ENCODE peak calls at places on chromosomes 11 and 22, in nine cellular contexts. One of them, this sample, is unnamed.
A peak's percentile ranks its signal among the peaks of the same experiment; 100 is the strongest.

GRCh38 chr11:119189393-119189792 is 4.1 kb downstream of the NHERF4 start:
- DNase-seq in gastrocnemius medialis: no peak
- DNase-seq in heart left ventricle: no peak
- DNase-seq in A549: no peak
- DNase-seq in stomach: no peak
- DNase-seq in sigmoid colon: no peak
- DNase-seq in tibial nerve: no peak
- DNase-seq in lower leg skin: no peak
- DNase-seq in adrenal gland: no peak
- DNase-seq in this sample: no peak

GRCh38 chr11:69010964-69011623 is 2.0 kb downstream of the MRGPRF start:
- DNase-seq in gastrocnemius medialis: peak; percentile 37
- DNase-seq in heart left ventricle: peak; percentile 77
- DNase-seq in A549: peak; percentile 31
- DNase-seq in stomach: peak; percentile 81
- DNase-seq in sigmoid colon: peak; percentile 97
- DNase-seq in tibial nerve: peak; percentile 72
- DNase-seq in lower leg skin: peak; percentile 61
- DNase-seq in adrenal gland: peak; percentile 52
- DNase-seq in this sample: peak; percentile 82

GRCh38 chr22:19800761-19801244 is 40.2 kb downstream of the TBX1 start:
- DNase-seq in gastrocnemius medialis: no peak
- DNase-seq in heart left ventricle: no peak
- DNase-seq in A549: peak; percentile 39
- DNase-seq in stomach: no peak
- DNase-seq in sigmoid colon: peak; percentile 66
- DNase-seq in tibial nerve: no peak
- DNase-seq in lower leg skin: no peak
- DNase-seq in adrenal gland: no peak
- DNase-seq in this sample: peak; percentile 74

GRCh38 chr11:70200212-70200844 is 2.8 kb upstream of the FADD start:
- DNase-seq in gastrocnemius medialis: no peak
- DNase-seq in heart left ventricle: no peak
- DNase-seq in A549: no peak
- DNase-seq in stomach: no peak
- DNase-seq in sigmoid colon: no peak
- DNase-seq in tibial nerve: no peak
- DNase-seq in lower leg skin: no peak
- DNase-seq in adrenal gland: no peak
- DNase-seq in this sample: no peak

GRCh38 chr11:18697581-18697980 is 998 bp upstream of the TMEM86A start:
- DNase-seq in gastrocnemius medialis: no peak
- DNase-seq in heart left ventricle: no peak
- DNase-seq in A549: no peak
- DNase-seq in stomach: no peak
- DNase-seq in sigmoid colon: peak; percentile 12
- DNase-seq in tibial nerve: no peak
- DNase-seq in lower leg skin: no peak
- DNase-seq in adrenal gland: no peak
- DNase-seq in this sample: no peak

GRCh38 chr11:45335434-45335833 is 49.3 kb upstream of the SYT13 start:
- DNase-seq in gastrocnemius medialis: no peak
- DNase-seq in heart left ventricle: no peak
- DNase-seq in A549: no peak
- DNase-seq in stomach: no peak
- DNase-seq in sigmoid colon: no peak
- DNase-seq in tibial nerve: no peak
- DNase-seq in lower leg skin: no peak
- DNase-seq in adrenal gland: no peak
- DNase-seq in this sample: no peak

GRCh38 chr11:69325446-69325845 is 31.5 kb downstream of the MYEOV start:
- DNase-seq in gastrocnemius medialis: no peak
- DNase-seq in heart left ventricle: no peak
- DNase-seq in A549: no peak
- DNase-seq in stomach: peak; percentile 9
- DNase-seq in sigmoid colon: peak; percentile 18
- DNase-seq in tibial nerve: no peak
- DNase-seq in lower leg skin: no peak
- DNase-seq in adrenal gland: peak; percentile 4
- DNase-seq in this sample: no peak

GRCh38 chr11:118076754-118077281 is at the start of gene TMPRSS4:
- DNase-seq in gastrocnemius medialis: no peak
- DNase-seq in heart left ventricle: no peak
- DNase-seq in A549: no peak
- DNase-seq in stomach: peak; percentile 76
- DNase-seq in sigmoid colon: no peak
- DNase-seq in tibial nerve: no peak
- DNase-seq in lower leg skin: no peak
- DNase-seq in adrenal gland: no peak
- DNase-seq in this sample: no peak

GRCh38 chr11:118971646-118972045 is at the start of gene FOXR1:
- DNase-seq in gastrocnemius medialis: no peak
- DNase-seq in heart left ventricle: no peak
- DNase-seq in A549: no peak
- DNase-seq in stomach: no peak
- DNase-seq in sigmoid colon: no peak
- DNase-seq in tibial nerve: no peak
- DNase-seq in lower leg skin: no peak
- DNase-seq in adrenal gland: no peak
- DNase-seq in this sample: no peak

GRCh38 chr11:106621479-106621878 is 396.8 kb downstream of the GUCY1A2 start:
- DNase-seq in gastrocnemius medialis: no peak
- DNase-seq in heart left ventricle: no peak
- DNase-seq in A549: no peak
- DNase-seq in stomach: no peak
- DNase-seq in sigmoid colon: no peak
- DNase-seq in tibial nerve: no peak
- DNase-seq in lower leg skin: no peak
- DNase-seq in adrenal gland: no peak
- DNase-seq in this sample: no peak

GRCh38 chr11:134976540-134976939 is 564.5 kb upstream of the B3GAT1 start:
- DNase-seq in gastrocnemius medialis: no peak
- DNase-seq in heart left ventricle: no peak
- DNase-seq in A549: no peak
- DNase-seq in stomach: no peak
- DNase-seq in sigmoid colon: no peak
- DNase-seq in tibial nerve: no peak
- DNase-seq in lower leg skin: no peak
- DNase-seq in adrenal gland: no peak
- DNase-seq in this sample: no peak

GRCh38 chr11:94455861-94456260 is 37.8 kb downstream of the MRE11 start:
- DNase-seq in gastrocnemius medialis: no peak
- DNase-seq in heart left ventricle: no peak
- DNase-seq in A549: no peak
- DNase-seq in stomach: no peak
- DNase-seq in sigmoid colon: no peak
- DNase-seq in tibial nerve: no peak
- DNase-seq in lower leg skin: no peak
- DNase-seq in adrenal gland: no peak
- DNase-seq in this sample: no peak
- TF ChIP-seq POLR2A in gastrocnemius medialis: no peak
- TF ChIP-seq POLR2A in heart left ventricle: no peak
- TF ChIP-seq POLR2A in A549: no peak
- TF ChIP-seq POLR2A in stomach: no peak
- TF ChIP-seq POLR2A in sigmoid colon: no peak
- TF ChIP-seq POLR2A in tibial nerve: no peak
- TF ChIP-seq POLR2A in lower leg skin: no peak
- TF ChIP-seq POLR2A in adrenal gland: no peak
- TF ChIP-seq POLR2A in this sample: no peak

GRCh38 chr11:10030122-10030490 is 263.9 kb downstream of the SBF2 start:
- DNase-seq in gastrocnemius medialis: no peak
- DNase-seq in heart left ventricle: no peak
- DNase-seq in A549: no peak
- DNase-seq in stomach: no peak
- DNase-seq in sigmoid colon: no peak
- DNase-seq in tibial nerve: no peak
- DNase-seq in lower leg skin: no peak
- DNase-seq in adrenal gland: no peak
- DNase-seq in this sample: no peak
- TF ChIP-seq POLR2A in gastrocnemius medialis: no peak
- TF ChIP-seq POLR2A in heart left ventricle: no peak
- TF ChIP-seq POLR2A in A549: no peak
- TF ChIP-seq POLR2A in stomach: no peak
- TF ChIP-seq POLR2A in sigmoid colon: no peak
- TF ChIP-seq POLR2A in tibial nerve: no peak
- TF ChIP-seq POLR2A in lower leg skin: no peak
- TF ChIP-seq POLR2A in adrenal gland: no peak
- TF ChIP-seq POLR2A in this sample: no peak

DNA sequence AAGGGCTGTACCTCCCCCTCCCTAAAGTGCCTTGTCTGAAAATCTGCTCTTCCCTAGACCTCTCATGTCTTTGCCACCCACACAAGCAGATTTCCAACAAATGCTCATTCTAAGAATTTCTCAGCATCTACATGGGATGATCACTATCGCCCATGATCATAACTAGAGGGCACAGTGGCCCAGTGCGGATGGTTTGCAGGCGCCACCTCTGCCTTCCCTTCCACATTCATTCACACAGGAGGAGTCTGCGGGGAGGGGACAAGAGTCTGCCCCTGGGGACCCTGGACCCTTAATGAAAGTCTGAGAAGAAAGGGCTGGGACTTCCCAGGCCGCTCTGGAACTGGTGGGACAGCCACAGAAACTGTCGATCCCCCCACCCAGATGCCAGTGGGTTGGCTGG is 28.9 kb downstream of the KCTD17 start:
- DNase-seq in gastrocnemius medialis: no peak
- DNase-seq in heart left ventricle: no peak
- DNase-seq in A549: no peak
- DNase-seq in stomach: no peak
- DNase-seq in sigmoid colon: no peak
- DNase-seq in tibial nerve: no peak
- DNase-seq in lower leg skin: no peak
- DNase-seq in adrenal gland: no peak
- DNase-seq in this sample: no peak
- TF ChIP-seq POLR2A in gastrocnemius medialis: no peak
- TF ChIP-seq POLR2A in heart left ventricle: no peak
- TF ChIP-seq POLR2A in A549: no peak
- TF ChIP-seq POLR2A in stomach: no peak
- TF ChIP-seq POLR2A in sigmoid colon: no peak
- TF ChIP-seq POLR2A in tibial nerve: no peak
- TF ChIP-seq POLR2A in lower leg skin: no peak
- TF ChIP-seq POLR2A in adrenal gland: no peak
- TF ChIP-seq POLR2A in this sample: no peak

DNA sequence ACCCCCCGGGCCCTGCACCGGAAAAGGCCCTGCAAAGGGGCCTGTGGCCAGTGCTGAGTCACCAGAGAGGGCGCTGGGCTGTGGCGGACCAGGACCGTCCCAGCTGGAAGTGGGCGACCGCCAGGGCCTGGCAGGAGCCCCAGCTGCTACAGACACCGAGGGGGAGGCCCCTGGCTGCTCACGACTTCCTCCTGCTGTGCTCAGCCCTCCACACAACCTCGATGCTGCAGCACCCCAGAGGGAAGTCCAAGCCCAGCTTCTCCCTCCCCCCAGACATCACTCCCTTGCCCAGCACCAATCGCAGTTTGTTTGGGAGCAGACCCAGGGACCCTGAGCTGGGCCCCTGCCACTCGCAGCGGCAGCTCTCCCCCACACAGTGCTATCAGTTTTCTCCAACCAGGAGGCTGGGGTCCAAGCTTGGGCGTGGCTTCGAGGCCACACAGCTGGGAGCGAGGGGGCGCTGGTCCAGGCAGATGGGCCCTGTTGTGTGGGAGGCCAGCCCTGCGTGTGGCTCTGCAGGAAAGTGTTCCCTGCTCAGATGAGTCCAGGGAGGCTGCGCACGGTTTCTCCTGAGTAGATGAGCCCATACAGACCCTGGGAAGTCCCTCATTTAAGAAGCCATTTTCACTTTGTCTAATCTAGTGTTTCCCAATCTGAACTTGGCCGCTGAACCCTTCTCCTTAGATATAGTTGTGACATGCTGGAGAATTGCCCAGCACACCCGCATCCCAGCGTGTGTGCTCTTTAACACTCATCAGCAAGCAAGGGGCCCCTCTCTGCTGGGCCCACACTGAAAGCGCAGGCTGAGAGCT is 5.6 kb upstream of the SH3BP1 start:
- DNase-seq in gastrocnemius medialis: peak; percentile 78
- DNase-seq in heart left ventricle: peak; percentile 90
- DNase-seq in A549: no peak
- DNase-seq in stomach: peak; percentile 86
- DNase-seq in sigmoid colon: peak; percentile 95
- DNase-seq in tibial nerve: peak; percentile 74
- DNase-seq in lower leg skin: peak; percentile 69
- DNase-seq in adrenal gland: peak; percentile 84
- DNase-seq in this sample: peak; percentile 89
- TF ChIP-seq POLR2A in gastrocnemius medialis: no peak
- TF ChIP-seq POLR2A in heart left ventricle: no peak
- TF ChIP-seq POLR2A in A549: no peak
- TF ChIP-seq POLR2A in stomach: no peak
- TF ChIP-seq POLR2A in sigmoid colon: no peak
- TF ChIP-seq POLR2A in tibial nerve: peak; percentile 9
- TF ChIP-seq POLR2A in lower leg skin: no peak
- TF ChIP-seq POLR2A in adrenal gland: no peak
- TF ChIP-seq POLR2A in this sample: peak; percentile 45

DNA sequence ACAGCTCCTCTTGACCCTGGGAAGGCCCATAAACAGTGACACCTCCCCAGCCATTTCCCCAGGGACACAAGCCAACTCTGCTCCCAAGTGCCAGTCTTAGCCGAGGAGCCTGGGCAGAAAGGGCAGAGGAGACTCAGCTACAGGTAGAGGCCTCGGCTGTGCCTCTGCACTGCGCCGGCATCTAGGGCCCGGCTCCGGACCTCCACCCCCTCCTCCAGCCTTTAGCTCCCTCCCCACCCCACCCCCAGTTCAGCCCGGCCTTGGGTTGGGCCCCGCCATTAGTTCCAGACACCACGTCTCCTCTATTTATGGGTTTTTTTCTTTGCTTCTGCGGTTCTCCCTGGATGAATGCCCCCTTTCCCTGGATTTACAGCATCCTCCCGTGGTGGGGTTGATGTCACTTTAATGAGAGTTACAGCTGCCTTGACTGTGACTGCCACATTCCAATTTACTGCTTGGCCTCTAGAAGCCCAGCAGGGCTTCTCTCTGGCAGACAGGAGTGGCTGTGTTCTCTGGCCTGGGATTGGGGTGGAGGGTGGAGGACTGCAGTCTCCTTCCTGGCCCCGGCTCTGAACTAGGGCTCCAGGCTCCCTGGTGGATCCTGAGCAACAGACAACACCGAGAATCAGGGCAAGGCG is 13.5 kb upstream of the OAF start:
- DNase-seq in gastrocnemius medialis: no peak
- DNase-seq in heart left ventricle: no peak
- DNase-seq in A549: no peak
- DNase-seq in stomach: no peak
- DNase-seq in sigmoid colon: no peak
- DNase-seq in tibial nerve: no peak
- DNase-seq in lower leg skin: no peak
- DNase-seq in adrenal gland: no peak
- DNase-seq in this sample: no peak
- TF ChIP-seq POLR2A in gastrocnemius medialis: no peak
- TF ChIP-seq POLR2A in heart left ventricle: no peak
- TF ChIP-seq POLR2A in A549: no peak
- TF ChIP-seq POLR2A in stomach: no peak
- TF ChIP-seq POLR2A in sigmoid colon: no peak
- TF ChIP-seq POLR2A in tibial nerve: no peak
- TF ChIP-seq POLR2A in lower leg skin: no peak
- TF ChIP-seq POLR2A in adrenal gland: no peak
- TF ChIP-seq POLR2A in this sample: no peak

DNA sequence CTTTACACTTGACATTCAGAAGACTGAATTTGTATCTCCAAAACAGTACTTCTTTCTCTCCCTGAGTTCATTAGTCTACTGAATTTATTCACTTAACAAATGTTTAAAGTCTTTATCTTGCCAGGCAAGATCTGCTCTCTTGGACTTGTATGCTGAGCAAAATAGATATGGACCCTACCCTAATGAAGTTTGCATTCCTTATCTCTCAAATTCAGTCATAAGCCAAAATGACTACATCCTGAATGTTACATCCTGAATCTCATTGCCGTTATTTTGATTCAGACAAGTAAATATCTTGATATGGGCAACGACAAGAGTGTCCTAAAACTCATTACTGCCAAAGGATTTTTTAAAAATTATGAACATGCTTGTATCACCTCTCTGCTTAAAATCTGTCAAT is 29.7 kb downstream of the FAR1 start:
- DNase-seq in gastrocnemius medialis: no peak
- DNase-seq in heart left ventricle: no peak
- DNase-seq in A549: no peak
- DNase-seq in stomach: no peak
- DNase-seq in sigmoid colon: no peak
- DNase-seq in tibial nerve: no peak
- DNase-seq in lower leg skin: no peak
- DNase-seq in adrenal gland: no peak
- DNase-seq in this sample: no peak
- TF ChIP-seq POLR2A in gastrocnemius medialis: no peak
- TF ChIP-seq POLR2A in heart left ventricle: no peak
- TF ChIP-seq POLR2A in A549: no peak
- TF ChIP-seq POLR2A in stomach: no peak
- TF ChIP-seq POLR2A in sigmoid colon: no peak
- TF ChIP-seq POLR2A in tibial nerve: no peak
- TF ChIP-seq POLR2A in lower leg skin: no peak
- TF ChIP-seq POLR2A in adrenal gland: no peak
- TF ChIP-seq POLR2A in this sample: no peak